ENCODE peak calls at places on chromosomes 3 and 15, in five cellular contexts. One of them, this sample, is unnamed.

GRCh38 chr3:120637836-120638559 is 41.9 kb downstream of the NDUFB4 start:
- DNase-seq in stimulated activated CD4-positive, alpha-beta T cell treated with anti-CD3 and anti-CD28 coated beads, Interleukin-15, amount 100 ng/mL, for 1 hour: no peak
- DNase-seq in non-pigmented ciliary epithelial cell: no peak
- DNase-seq in anterior cingulate cortex: no peak
- DNase-seq in activated CD4-positive, CD25-positive, alpha-beta regulatory T cell: no peak
- DNase-seq in this sample: no peak

GRCh38 chr3:187518616-187519015 is 150.4 kb downstream of the RTP4 start:
- DNase-seq in anterior cingulate cortex: no peak
- DNase-seq in non-pigmented ciliary epithelial cell: no peak
- DNase-seq in activated CD4-positive, CD25-positive, alpha-beta regulatory T cell: no peak
- DNase-seq in stimulated activated CD4-positive, alpha-beta T cell treated with anti-CD3 and anti-CD28 coated beads, Interleukin-15, amount 100 ng/mL, for 1 hour: no peak
- DNase-seq in this sample: no peak

GRCh38 chr3:5002174-5002870 is 23.1 kb downstream of the BHLHE40 start:
- DNase-seq in activated CD4-positive, CD25-positive, alpha-beta regulatory T cell: no peak
- DNase-seq in non-pigmented ciliary epithelial cell: no peak
- DNase-seq in anterior cingulate cortex: no peak
- DNase-seq in stimulated activated CD4-positive, alpha-beta T cell treated with anti-CD3 and anti-CD28 coated beads, Interleukin-15, amount 100 ng/mL, for 1 hour: no peak
- DNase-seq in this sample: no peak

GRCh38 chr15:69082041-69082502 is 67.6 kb downstream of the NOX5 start:
- DNase-seq in stimulated activated CD4-positive, alpha-beta T cell treated with anti-CD3 and anti-CD28 coated beads, Interleukin-15, amount 100 ng/mL, for 1 hour: no peak
- DNase-seq in activated CD4-positive, CD25-positive, alpha-beta regulatory T cell: no peak
- DNase-seq in non-pigmented ciliary epithelial cell: no peak
- DNase-seq in anterior cingulate cortex: no peak
- DNase-seq in this sample: no peak

GRCh38 chr3:4425707-4426106 is 41.4 kb downstream of the SUMF1 start:
- DNase-seq in non-pigmented ciliary epithelial cell: no peak
- DNase-seq in stimulated activated CD4-positive, alpha-beta T cell treated with anti-CD3 and anti-CD28 coated beads, Interleukin-15, amount 100 ng/mL, for 1 hour: no peak
- DNase-seq in activated CD4-positive, CD25-positive, alpha-beta regulatory T cell: no peak
- DNase-seq in anterior cingulate cortex: no peak
- DNase-seq in this sample: no peak

GRCh38 chr15:32104061-32104980 is 74.0 kb downstream of the CHRNA7 start:
- DNase-seq in stimulated activated CD4-positive, alpha-beta T cell treated with anti-CD3 and anti-CD28 coated beads, Interleukin-15, amount 100 ng/mL, for 1 hour: no peak
- DNase-seq in non-pigmented ciliary epithelial cell: no peak
- DNase-seq in anterior cingulate cortex: no peak
- DNase-seq in activated CD4-positive, CD25-positive, alpha-beta regulatory T cell: no peak
- DNase-seq in this sample: no peak

GRCh38 chr3:94453864-94454263 is 391.0 kb downstream of the NSUN3 start:
- DNase-seq in activated CD4-positive, CD25-positive, alpha-beta regulatory T cell: no peak
- DNase-seq in stimulated activated CD4-positive, alpha-beta T cell treated with anti-CD3 and anti-CD28 coated beads, Interleukin-15, amount 100 ng/mL, for 1 hour: no peak
- DNase-seq in non-pigmented ciliary epithelial cell: no peak
- DNase-seq in anterior cingulate cortex: no peak
- DNase-seq in this sample: no peak

GRCh38 chr15:77034620-77035467 is 36.1 kb downstream of the TSPAN3 start:
- DNase-seq in activated CD4-positive, CD25-positive, alpha-beta regulatory T cell: no peak
- DNase-seq in non-pigmented ciliary epithelial cell: no peak
- DNase-seq in stimulated activated CD4-positive, alpha-beta T cell treated with anti-CD3 and anti-CD28 coated beads, Interleukin-15, amount 100 ng/mL, for 1 hour: peak
- DNase-seq in anterior cingulate cortex: no peak
- DNase-seq in this sample: peak

GRCh38 chr15:101458908-101459578 is 30.5 kb downstream of the PCSK6 start:
- DNase-seq in activated CD4-positive, CD25-positive, alpha-beta regulatory T cell: no peak
- DNase-seq in stimulated activated CD4-positive, alpha-beta T cell treated with anti-CD3 and anti-CD28 coated beads, Interleukin-15, amount 100 ng/mL, for 1 hour: no peak
- DNase-seq in anterior cingulate cortex: no peak
- DNase-seq in non-pigmented ciliary epithelial cell: no peak
- DNase-seq in this sample: peak

GRCh38 chr15:38690737-38691332 is 126.2 kb upstream of the RASGRP1 start:
- DNase-seq in stimulated activated CD4-positive, alpha-beta T cell treated with anti-CD3 and anti-CD28 coated beads, Interleukin-15, amount 100 ng/mL, for 1 hour: peak
- DNase-seq in anterior cingulate cortex: peak
- DNase-seq in non-pigmented ciliary epithelial cell: no peak
- DNase-seq in activated CD4-positive, CD25-positive, alpha-beta regulatory T cell: peak
- DNase-seq in this sample: peak

GRCh38 chr3:125271127-125271526 is 58.6 kb upstream of the SLC12A8 start:
- DNase-seq in stimulated activated CD4-positive, alpha-beta T cell treated with anti-CD3 and anti-CD28 coated beads, Interleukin-15, amount 100 ng/mL, for 1 hour: no peak
- DNase-seq in anterior cingulate cortex: no peak
- DNase-seq in activated CD4-positive, CD25-positive, alpha-beta regulatory T cell: no peak
- DNase-seq in non-pigmented ciliary epithelial cell: no peak
- DNase-seq in this sample: peak

GRCh38 chr15:75153084-75153483 is 48.6 kb upstream of the C15orf39 start:
- DNase-seq in anterior cingulate cortex: peak
- DNase-seq in non-pigmented ciliary epithelial cell: no peak
- DNase-seq in stimulated activated CD4-positive, alpha-beta T cell treated with anti-CD3 and anti-CD28 coated beads, Interleukin-15, amount 100 ng/mL, for 1 hour: no peak
- DNase-seq in activated CD4-positive, CD25-positive, alpha-beta regulatory T cell: no peak
- DNase-seq in this sample: no peak

GRCh38 chr3:111989061-111989678 is 9.6 kb upstream of the TAGLN3 start:
- DNase-seq in activated CD4-positive, CD25-positive, alpha-beta regulatory T cell: no peak
- DNase-seq in stimulated activated CD4-positive, alpha-beta T cell treated with anti-CD3 and anti-CD28 coated beads, Interleukin-15, amount 100 ng/mL, for 1 hour: no peak
- DNase-seq in anterior cingulate cortex: no peak
- DNase-seq in non-pigmented ciliary epithelial cell: peak
- DNase-seq in this sample: no peak

GRCh38 chr3:171192176-171192854 is 165.8 kb upstream of the SLC2A2 start:
- DNase-seq in activated CD4-positive, CD25-positive, alpha-beta regulatory T cell: no peak
- DNase-seq in non-pigmented ciliary epithelial cell: peak
- DNase-seq in stimulated activated CD4-positive, alpha-beta T cell treated with anti-CD3 and anti-CD28 coated beads, Interleukin-15, amount 100 ng/mL, for 1 hour: no peak
- DNase-seq in anterior cingulate cortex: no peak
- DNase-seq in this sample: no peak

GRCh38 chr3:133868758-133869429 is 26.8 kb downstream of the RAB6B start:
- DNase-seq in stimulated activated CD4-positive, alpha-beta T cell treated with anti-CD3 and anti-CD28 coated beads, Interleukin-15, amount 100 ng/mL, for 1 hour: no peak
- DNase-seq in non-pigmented ciliary epithelial cell: no peak
- DNase-seq in activated CD4-positive, CD25-positive, alpha-beta regulatory T cell: no peak
- DNase-seq in anterior cingulate cortex: peak
- DNase-seq in this sample: no peak

GRCh38 chr15:37122703-37123102 is 22.4 kb upstream of the MEIS2 start:
- DNase-seq in activated CD4-positive, CD25-positive, alpha-beta regulatory T cell: no peak
- DNase-seq in non-pigmented ciliary epithelial cell: no peak
- DNase-seq in anterior cingulate cortex: no peak
- DNase-seq in stimulated activated CD4-positive, alpha-beta T cell treated with anti-CD3 and anti-CD28 coated beads, Interleukin-15, amount 100 ng/mL, for 1 hour: no peak
- DNase-seq in this sample: no peak

GRCh38 chr3:126459111-126459762 is 16.5 kb downstream of the ZXDC start:
- DNase-seq in anterior cingulate cortex: no peak
- DNase-seq in activated CD4-positive, CD25-positive, alpha-beta regulatory T cell: no peak
- DNase-seq in non-pigmented ciliary epithelial cell: no peak
- DNase-seq in stimulated activated CD4-positive, alpha-beta T cell treated with anti-CD3 and anti-CD28 coated beads, Interleukin-15, amount 100 ng/mL, for 1 hour: no peak
- DNase-seq in this sample: no peak

GRCh38 chr3:65751123-65751700 is 287.5 kb downstream of the MAGI1 start:
- DNase-seq in non-pigmented ciliary epithelial cell: no peak
- DNase-seq in activated CD4-positive, CD25-positive, alpha-beta regulatory T cell: no peak
- DNase-seq in stimulated activated CD4-positive, alpha-beta T cell treated with anti-CD3 and anti-CD28 coated beads, Interleukin-15, amount 100 ng/mL, for 1 hour: no peak
- DNase-seq in anterior cingulate cortex: peak
- DNase-seq in this sample: peak

GRCh38 chr3:73284432-73284831 is 223.0 kb downstream of the EBLN2 start:
- DNase-seq in activated CD4-positive, CD25-positive, alpha-beta regulatory T cell: no peak
- DNase-seq in stimulated activated CD4-positive, alpha-beta T cell treated with anti-CD3 and anti-CD28 coated beads, Interleukin-15, amount 100 ng/mL, for 1 hour: no peak
- DNase-seq in anterior cingulate cortex: no peak
- DNase-seq in non-pigmented ciliary epithelial cell: no peak
- DNase-seq in this sample: no peak

GRCh38 chr3:33287672-33288282 is 10.5 kb downstream of the FBXL2 start:
- DNase-seq in activated CD4-positive, CD25-positive, alpha-beta regulatory T cell: no peak
- DNase-seq in non-pigmented ciliary epithelial cell: no peak
- DNase-seq in stimulated activated CD4-positive, alpha-beta T cell treated with anti-CD3 and anti-CD28 coated beads, Interleukin-15, amount 100 ng/mL, for 1 hour: no peak
- DNase-seq in anterior cingulate cortex: no peak
- DNase-seq in this sample: no peak

GRCh38 chr3:104632947-104633346 is 733.8 kb upstream of the ALCAM start:
- DNase-seq in anterior cingulate cortex: no peak
- DNase-seq in activated CD4-positive, CD25-positive, alpha-beta regulatory T cell: no peak
- DNase-seq in stimulated activated CD4-positive, alpha-beta T cell treated with anti-CD3 and anti-CD28 coated beads, Interleukin-15, amount 100 ng/mL, for 1 hour: no peak
- DNase-seq in non-pigmented ciliary epithelial cell: no peak
- DNase-seq in this sample: no peak

GRCh38 chr3:68997887-68998286 is 15.6 kb downstream of the EOGT start:
- DNase-seq in non-pigmented ciliary epithelial cell: no peak
- DNase-seq in stimulated activated CD4-positive, alpha-beta T cell treated with anti-CD3 and anti-CD28 coated beads, Interleukin-15, amount 100 ng/mL, for 1 hour: no peak
- DNase-seq in anterior cingulate cortex: no peak
- DNase-seq in activated CD4-positive, CD25-positive, alpha-beta regulatory T cell: no peak
- DNase-seq in this sample: no peak

GRCh38 chr3:115418583-115418982 is 204.7 kb upstream of the GAP43 start:
- DNase-seq in stimulated activated CD4-positive, alpha-beta T cell treated with anti-CD3 and anti-CD28 coated beads, Interleukin-15, amount 100 ng/mL, for 1 hour: no peak
- DNase-seq in non-pigmented ciliary epithelial cell: no peak
- DNase-seq in anterior cingulate cortex: no peak
- DNase-seq in activated CD4-positive, CD25-positive, alpha-beta regulatory T cell: no peak
- DNase-seq in this sample: peak

GRCh38 chr3:120013481-120013880 is 80.8 kb downstream of the GSK3B start:
- DNase-seq in anterior cingulate cortex: no peak
- DNase-seq in activated CD4-positive, CD25-positive, alpha-beta regulatory T cell: no peak
- DNase-seq in non-pigmented ciliary epithelial cell: no peak
- DNase-seq in stimulated activated CD4-positive, alpha-beta T cell treated with anti-CD3 and anti-CD28 coated beads, Interleukin-15, amount 100 ng/mL, for 1 hour: no peak
- DNase-seq in this sample: no peak

GRCh38 chr15:54305138-54305537 is 326.9 kb downstream of the UNC13C start:
- DNase-seq in stimulated activated CD4-positive, alpha-beta T cell treated with anti-CD3 and anti-CD28 coated beads, Interleukin-15, amount 100 ng/mL, for 1 hour: no peak
- DNase-seq in anterior cingulate cortex: no peak
- DNase-seq in non-pigmented ciliary epithelial cell: no peak
- DNase-seq in activated CD4-positive, CD25-positive, alpha-beta regulatory T cell: no peak
- DNase-seq in this sample: no peak

GRCh38 chr3:162400697-162401096 is 904.1 kb downstream of the OTOL1 start:
- DNase-seq in non-pigmented ciliary epithelial cell: no peak
- DNase-seq in anterior cingulate cortex: no peak
- DNase-seq in stimulated activated CD4-positive, alpha-beta T cell treated with anti-CD3 and anti-CD28 coated beads, Interleukin-15, amount 100 ng/mL, for 1 hour: no peak
- DNase-seq in activated CD4-positive, CD25-positive, alpha-beta regulatory T cell: no peak
- DNase-seq in this sample: no peak

GRCh38 chr15:63122002-63122893 is 587 bp downstream of the LACTB start:
- DNase-seq in activated CD4-positive, CD25-positive, alpha-beta regulatory T cell: peak
- DNase-seq in stimulated activated CD4-positive, alpha-beta T cell treated with anti-CD3 and anti-CD28 coated beads, Interleukin-15, amount 100 ng/mL, for 1 hour: peak
- DNase-seq in non-pigmented ciliary epithelial cell: no peak
- DNase-seq in anterior cingulate cortex: peak
- DNase-seq in this sample: peak

GRCh38 chr15:40691737-40692136 is 3.2 kb upstream of the RAD51 start:
- DNase-seq in anterior cingulate cortex: no peak
- DNase-seq in non-pigmented ciliary epithelial cell: no peak
- DNase-seq in activated CD4-positive, CD25-positive, alpha-beta regulatory T cell: no peak
- DNase-seq in stimulated activated CD4-positive, alpha-beta T cell treated with anti-CD3 and anti-CD28 coated beads, Interleukin-15, amount 100 ng/mL, for 1 hour: no peak
- DNase-seq in this sample: no peak

GRCh38 chr3:63349583-63350177 is 71.6 kb downstream of the SYNPR start:
- DNase-seq in activated CD4-positive, CD25-positive, alpha-beta regulatory T cell: no peak
- DNase-seq in stimulated activated CD4-positive, alpha-beta T cell treated with anti-CD3 and anti-CD28 coated beads, Interleukin-15, amount 100 ng/mL, for 1 hour: no peak
- DNase-seq in non-pigmented ciliary epithelial cell: no peak
- DNase-seq in anterior cingulate cortex: no peak
- DNase-seq in this sample: peak

GRCh38 chr3:171862993-171863521 is 19.9 kb downstream of the TMEM212 start:
- DNase-seq in non-pigmented ciliary epithelial cell: no peak
- DNase-seq in activated CD4-positive, CD25-positive, alpha-beta regulatory T cell: no peak
- DNase-seq in anterior cingulate cortex: no peak
- DNase-seq in stimulated activated CD4-positive, alpha-beta T cell treated with anti-CD3 and anti-CD28 coated beads, Interleukin-15, amount 100 ng/mL, for 1 hour: no peak
- DNase-seq in this sample: no peak

GRCh38 chr3:115347737-115348136 is 200.6 kb upstream of the ZBTB20 start:
- DNase-seq in anterior cingulate cortex: no peak
- DNase-seq in activated CD4-positive, CD25-positive, alpha-beta regulatory T cell: no peak
- DNase-seq in stimulated activated CD4-positive, alpha-beta T cell treated with anti-CD3 and anti-CD28 coated beads, Interleukin-15, amount 100 ng/mL, for 1 hour: no peak
- DNase-seq in non-pigmented ciliary epithelial cell: no peak
- DNase-seq in this sample: no peak

GRCh38 chr3:185335799-185336198 is 27.1 kb upstream of the MAP3K13 start:
- DNase-seq in activated CD4-positive, CD25-positive, alpha-beta regulatory T cell: no peak
- DNase-seq in stimulated activated CD4-positive, alpha-beta T cell treated with anti-CD3 and anti-CD28 coated beads, Interleukin-15, amount 100 ng/mL, for 1 hour: no peak
- DNase-seq in anterior cingulate cortex: no peak
- DNase-seq in non-pigmented ciliary epithelial cell: peak
- DNase-seq in this sample: no peak

GRCh38 chr3:50322386-50323091 is at the start of gene HYAL2:
- DNase-seq in non-pigmented ciliary epithelial cell: no peak
- DNase-seq in anterior cingulate cortex: no peak
- DNase-seq in stimulated activated CD4-positive, alpha-beta T cell treated with anti-CD3 and anti-CD28 coated beads, Interleukin-15, amount 100 ng/mL, for 1 hour: no peak
- DNase-seq in activated CD4-positive, CD25-positive, alpha-beta regulatory T cell: no peak
- DNase-seq in this sample: peak

GRCh38 chr3:4533489-4534443 is 40.6 kb downstream of the ITPR1 start:
- DNase-seq in non-pigmented ciliary epithelial cell: no peak
- DNase-seq in activated CD4-positive, CD25-positive, alpha-beta regulatory T cell: no peak
- DNase-seq in anterior cingulate cortex: no peak
- DNase-seq in stimulated activated CD4-positive, alpha-beta T cell treated with anti-CD3 and anti-CD28 coated beads, Interleukin-15, amount 100 ng/mL, for 1 hour: no peak
- DNase-seq in this sample: peak

GRCh38 chr3:13268961-13269391 is 151.1 kb downstream of the NUP210 start:
- DNase-seq in activated CD4-positive, CD25-positive, alpha-beta regulatory T cell: no peak
- DNase-seq in stimulated activated CD4-positive, alpha-beta T cell treated with anti-CD3 and anti-CD28 coated beads, Interleukin-15, amount 100 ng/mL, for 1 hour: no peak
- DNase-seq in non-pigmented ciliary epithelial cell: no peak
- DNase-seq in anterior cingulate cortex: no peak
- DNase-seq in this sample: no peak

GRCh38 chr3:12267380-12268030 is 21.4 kb upstream of the PPARG start:
- DNase-seq in anterior cingulate cortex: no peak
- DNase-seq in non-pigmented ciliary epithelial cell: no peak
- DNase-seq in activated CD4-positive, CD25-positive, alpha-beta regulatory T cell: no peak
- DNase-seq in stimulated activated CD4-positive, alpha-beta T cell treated with anti-CD3 and anti-CD28 coated beads, Interleukin-15, amount 100 ng/mL, for 1 hour: no peak
- DNase-seq in this sample: no peak